ENCODE peak calls at places on chromosome 2, in seven cellular contexts. K, Q, V, N, Y, B and H are unnamed samples.

GRCh38 chr2:210954508-210954907 is 398.1 kb downstream of the CPS1 start:
- DNase-seq in K (no peak), Q (no peak), V (no peak), N (no peak), Y (no peak), B (no peak), H (no peak)

GRCh38 chr2:200845669-200846325 is 18.7 kb downstream of the CLK1 start:
- DNase-seq in K (no peak), Q (no peak), V (no peak), N (peak; percentile 40), Y (no peak), B (no peak), H (no peak)

GRCh38 chr2:932320-933221 is 18.1 kb upstream of the SNTG2 start:
- DNase-seq in K (no peak), Q (no peak), V (no peak), N (no peak), Y (no peak), B (no peak), H (no peak)

GRCh38 chr2:240840435-240841060 is 20.5 kb upstream of the KIF1A start:
- DNase-seq in K (peak; percentile 59), Q (no peak), V (peak; percentile 78), N (peak; percentile 49), Y (peak; percentile 54), B (peak; percentile 67), H (peak; percentile 45)

GRCh38 chr2:195498176-195498575 is 158.8 kb upstream of the SLC39A10 start:
- DNase-seq in K (peak; percentile 66), Q (no peak), V (peak; percentile 82), N (no peak), Y (peak; percentile 36), B (peak; percentile 30), H (peak; percentile 5)

GRCh38 chr2:222751821-222752719 is 80.6 kb downstream of the MOGAT1 start:
- DNase-seq in K (peak; percentile 8), Q (no peak), V (no peak), N (no peak), Y (no peak), B (no peak), H (no peak)

GRCh38 chr2:145655366-145655765 is 1135.4 kb upstream of the ZEB2 start:
- DNase-seq in K (no peak), Q (no peak), V (no peak), N (no peak), Y (peak; percentile 92), B (no peak), H (no peak)

GRCh38 chr2:54879037-54879436 is 155.6 kb downstream of the EML6 start:
- DNase-seq in K (no peak), Q (no peak), V (no peak), N (no peak), Y (no peak), B (no peak), H (no peak)

GRCh38 chr2:134677866-134678774 is 40.7 kb downstream of the TMEM163 start:
- DNase-seq in K (no peak), Q (no peak), V (no peak), N (no peak), Y (no peak), B (peak; percentile 65), H (no peak)

GRCh38 chr2:180715044-180715443 is 265.4 kb upstream of the UBE2E3 start:
- DNase-seq in K (no peak), Q (no peak), V (no peak), N (no peak), Y (no peak), B (no peak), H (no peak)

GRCh38 chr2:27211943-27212625 is at the start of the genes ATRAID and SLC5A6:
- DNase-seq in K (peak; percentile 92), Q (peak; percentile 95), V (peak; percentile 97), N (peak; percentile 86), Y (peak; percentile 95), B (peak; percentile 88), H (peak; percentile 90)

GRCh38 chr2:72349016-72349415 is 201.4 kb upstream of the CYP26B1 start:
- DNase-seq in K (no peak), Q (no peak), V (no peak), N (no peak), Y (peak; percentile 16), B (no peak), H (no peak)

GRCh38 chr2:239675856-239676715 is 275.3 kb upstream of the HDAC4 start:
- DNase-seq in K (no peak), Q (no peak), V (no peak), N (no peak), Y (no peak), B (no peak), H (no peak)

GRCh38 chr2:124323321-124323720 is 298.2 kb downstream of the CNTNAP5 start:
- DNase-seq in K (no peak), Q (no peak), V (peak; percentile 73), N (no peak), Y (no peak), B (no peak), H (no peak)

DNA sequence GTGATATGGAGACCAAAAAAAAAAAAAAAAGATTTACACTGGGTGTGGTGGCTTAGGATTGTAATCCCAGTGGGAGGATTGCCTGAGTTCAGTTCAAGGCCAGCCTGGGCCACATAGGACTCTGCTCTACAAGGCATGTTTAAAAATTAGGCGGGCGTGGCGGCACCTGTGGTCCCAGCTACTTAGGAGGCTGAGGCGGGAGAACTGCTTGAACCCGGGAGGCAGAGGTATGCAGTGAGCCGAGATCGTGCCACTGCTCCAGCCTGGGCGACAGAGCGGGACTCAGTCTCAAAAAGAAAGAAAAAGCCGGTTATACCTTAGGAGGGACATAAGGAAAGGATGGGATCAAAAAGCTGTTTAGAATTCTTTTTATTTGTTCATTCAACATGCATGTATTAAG is 707 bp upstream of the SPDYA start:
- DNase-seq in K (peak; percentile 21), Q (no peak), V (no peak), N (no peak), Y (no peak), B (no peak), H (no peak)
- H3K4me3 ChIP-seq in K (no peak overlapping the region), Q (peak overlapping the region; percentile 72), V (no peak overlapping the region), N (peak overlapping the region; percentile 30), Y (peak overlapping the region; percentile 53), B (no peak overlapping the region), H (peak overlapping the region; percentile 47)

GRCh38 chr2:45012733-45013132 is 3.5 kb upstream of the SIX2 start:
- DNase-seq in K (no peak), Q (no peak), V (no peak), N (no peak), Y (no peak), B (no peak), H (no peak)

GRCh38 chr2:45011621-45012602 is 2.7 kb upstream of the SIX2 start:
- DNase-seq in K (no peak), Q (no peak), V (no peak), N (no peak), Y (no peak), B (no peak), H (no peak)

GRCh38 chr2:45009303-45009927 is at the start of gene SIX2:
- DNase-seq in K (peak; percentile 58), Q (peak; percentile 98), V (no peak), N (peak; percentile 95), Y (peak; percentile 97), B (peak; percentile 93), H (peak; percentile 97)

GRCh38 chr2:45009928-45010705 is 865 bp upstream of the SIX2 start:
- DNase-seq in K (no peak), Q (peak; percentile 93), V (no peak), N (peak; percentile 37), Y (peak; percentile 49), B (peak; percentile 67), H (peak; percentile 85)

DNA sequence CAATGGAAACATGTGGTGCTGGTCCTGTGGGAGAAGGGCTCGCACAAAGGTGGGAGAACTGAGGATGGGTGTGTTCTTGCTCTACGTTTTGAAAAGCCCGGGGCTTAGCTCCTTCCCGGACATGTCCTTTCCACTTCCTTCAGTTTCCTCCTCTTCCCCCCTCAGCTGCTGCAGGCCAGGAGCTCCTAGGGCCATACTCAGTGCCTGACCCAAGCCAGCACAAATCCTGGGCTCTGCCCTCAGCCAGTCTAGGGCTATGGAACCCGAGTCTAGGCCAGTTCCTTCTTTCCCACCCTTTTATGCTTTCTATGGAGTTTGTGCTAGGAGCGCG is 1.4 kb upstream of the SIX2 start:
- DNase-seq in K (no peak), Q (no peak), V (no peak), N (no peak), Y (no peak), B (no peak), H (no peak)
- H3K27me3 ChIP-seq in K (peaks cover 65% of the 10 kb centered on the region), Q (no peaks in the 10 kb centered on the region), V (no peaks in the 10 kb centered on the region), N (peaks cover 6% of the 10 kb centered on the region), Y (peaks cover 37% of the 10 kb centered on the region), B (no peaks in the 10 kb centered on the region), H (no peaks in the 10 kb centered on the region)

DNA sequence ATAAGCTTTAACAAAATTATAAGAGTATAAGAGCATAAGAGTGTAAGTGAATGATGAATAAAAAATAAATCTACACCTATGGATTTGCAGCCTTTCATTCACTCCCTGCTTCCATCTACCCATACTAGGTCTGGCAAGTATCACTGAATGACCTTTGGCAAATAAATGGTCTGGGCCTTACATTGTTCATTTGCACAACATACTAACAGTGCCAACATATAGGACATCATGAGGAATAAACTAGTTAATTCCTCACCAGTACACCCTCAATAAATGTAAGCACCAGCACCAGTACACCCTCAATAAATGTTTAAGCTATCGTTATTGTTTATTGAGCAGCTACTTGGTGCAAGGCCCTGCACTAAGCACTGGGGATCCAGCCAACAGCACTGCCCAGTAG is 26.9 kb downstream of the STAT1 start:
- DNase-seq in K (no peak), Q (no peak), V (no peak), N (no peak), Y (no peak), B (no peak), H (no peak)
- H3K36me3 ChIP-seq in K (peaks cover 45% of the 10 kb centered on the region), Q (peaks cover 28% of the 10 kb centered on the region), V (peaks cover 30% of the 10 kb centered on the region), N (peaks cover 10% of the 10 kb centered on the region), Y (peaks cover 69% of the 10 kb centered on the region), B (peaks cover 6% of the 10 kb centered on the region), H (peaks cover 92% of the 10 kb centered on the region)

GRCh38 chr2:38106420-38107182 is 30.6 kb upstream of the CYP1B1 start:
- DNase-seq in K (no peak), Q (no peak), V (no peak), N (no peak), Y (peak; percentile 76), B (no peak), H (no peak)
- H3K4me3 ChIP-seq in K (no peak overlapping the region), Q (no peak overlapping the region), V (no peak overlapping the region), N (no peak overlapping the region), Y (no peak overlapping the region), B (no peak overlapping the region), H (no peak overlapping the region)

GRCh38 chr2:170815311-170815710 is 1.4 kb upstream of the GAD1 start:
- DNase-seq in K (no peak), Q (no peak), V (no peak), N (no peak), Y (no peak), B (no peak), H (no peak)
- H3K27me3 ChIP-seq in K (peaks cover 42% of the 10 kb centered on the region), Q (peaks cover 42% of the 10 kb centered on the region), V (no peaks in the 10 kb centered on the region), N (peaks cover 35% of the 10 kb centered on the region), Y (peaks cover 69% of the 10 kb centered on the region), B (peaks cover 5% of the 10 kb centered on the region), H (peaks cover 44% of the 10 kb centered on the region)

DNA sequence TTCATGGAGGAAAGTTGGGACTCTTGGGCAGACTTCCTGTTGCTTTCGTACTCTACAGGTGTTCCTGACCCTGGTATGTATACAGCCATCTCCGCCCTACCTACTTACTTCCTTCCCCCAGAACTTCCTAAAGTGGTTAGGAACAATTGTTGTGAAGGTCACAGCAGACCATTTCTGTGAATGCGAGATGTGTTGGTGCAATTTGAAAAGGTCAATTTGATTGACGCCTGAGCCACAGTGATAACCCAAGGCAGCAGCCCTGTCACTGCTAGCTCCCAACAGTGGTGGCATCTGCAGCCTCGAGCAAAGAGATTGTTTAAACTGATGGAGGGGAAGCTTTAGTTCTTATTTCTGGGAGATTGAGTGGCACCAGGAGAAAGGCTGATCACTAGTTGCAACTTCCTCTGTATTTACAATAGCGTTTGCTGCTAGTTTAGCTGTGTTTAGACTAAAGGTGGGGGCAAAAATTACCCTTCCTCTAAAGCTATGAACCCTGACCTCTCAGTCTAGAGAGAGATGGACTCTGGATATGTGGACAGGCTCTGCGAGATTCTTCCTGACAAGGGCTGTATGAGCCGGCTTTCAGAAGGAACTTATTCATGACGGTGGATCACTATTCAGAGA is 78.3 kb upstream of the MAP4K3 start:
- DNase-seq in K (peak; percentile 57), Q (no peak), V (no peak), N (no peak), Y (no peak), B (no peak), H (no peak)
- H3K36me3 ChIP-seq in K (no peaks in the 10 kb centered on the region), Q (no peaks in the 10 kb centered on the region), V (no peaks in the 10 kb centered on the region), N (no peaks in the 10 kb centered on the region), Y (no peaks in the 10 kb centered on the region), B (no peaks in the 10 kb centered on the region), H (no peaks in the 10 kb centered on the region)